ENCODE peak calls at places on chromosomes 5 and 9, in eight cellular contexts. X, E, V, I, Z, F, S and H are unnamed samples.

GRCh38 chr5:10168254-10168653 is 81.4 kb downstream of the ATPSCKMT start:
- DNase-seq in X (no peak), E (no peak), V (no peak), I (no peak), Z (no peak), F (no peak), S (no peak), H (no peak)

GRCh38 chr5:123856736-123857135 is 344.8 kb downstream of the CSNK1G3 start:
- DNase-seq in X (no peak), E (no peak), V (no peak), I (no peak), Z (no peak), F (no peak), S (no peak), H (no peak)

GRCh38 chr5:115542076-115542475 is 2.5 kb downstream of the FEM1C start:
- DNase-seq in X (no peak), E (no peak), V (no peak), I (no peak), Z (no peak), F (no peak), S (no peak), H (no peak)

GRCh38 chr5:174552428-174552827 is 172.0 kb upstream of the MSX2 start:
- DNase-seq in X (no peak), E (no peak), V (no peak), I (no peak), Z (no peak), F (no peak), S (no peak), H (no peak)

GRCh38 chr5:122844916-122845252 is 529 bp upstream of the SNX24 start:
- DNase-seq in X (no peak), E (no peak), V (no peak), I (no peak), Z (no peak), F (no peak), S (no peak), H (no peak)

GRCh38 chr5:78009937-78010527 is 233.9 kb upstream of the TBCA start:
- DNase-seq in X (no peak), E (no peak), V (no peak), I (no peak), Z (no peak), F (no peak), S (no peak), H (no peak)

GRCh38 chr5:56617998-56618397 is 197.4 kb upstream of the MAP3K1 start:
- DNase-seq in X (no peak), E (no peak), V (no peak), I (no peak), Z (no peak), F (no peak), S (no peak), H (no peak)

GRCh38 chr9:87873607-87874319 is 8.9 kb upstream of the SPATA31E1 start:
- DNase-seq in X (no peak), E (no peak), V (no peak), I (no peak), Z (no peak), F (no peak), S (no peak), H (no peak)

GRCh38 chr9:12922209-12922914 is 147.5 kb downstream of the LURAP1L start:
- DNase-seq in X (no peak), E (no peak), V (no peak), I (no peak), Z (no peak), F (no peak), S (no peak), H (no peak)

GRCh38 chr9:12091865-12092527 is 601.2 kb upstream of the TYRP1 start:
- DNase-seq in X (no peak), E (no peak), V (no peak), I (no peak), Z (no peak), F (no peak), S (no peak), H (peak; percentile 84)

GRCh38 chr5:52893105-52893504 is 96.0 kb upstream of the ITGA2 start:
- DNase-seq in X (no peak), E (no peak), V (no peak), I (no peak), Z (no peak), F (no peak), S (peak; percentile 53), H (no peak)

GRCh38 chr5:135133698-135134515 is 99.9 kb upstream of the PITX1 start:
- DNase-seq in X (no peak), E (no peak), V (no peak), I (no peak), Z (no peak), F (no peak), S (no peak), H (peak; percentile 22)

GRCh38 chr9:111108946-111109345 is 70.7 kb upstream of the LPAR1 start:
- DNase-seq in X (no peak), E (no peak), V (no peak), I (no peak), Z (no peak), F (no peak), S (no peak), H (no peak)

GRCh38 chr5:175842947-175843793 is 28.2 kb upstream of the CPLX2 start:
- DNase-seq in X (no peak), E (peak; percentile 90), V (no peak), I (no peak), Z (peak; percentile 85), F (no peak), S (no peak), H (peak; percentile 90)